ENCODE peak calls at places on chromosomes 13 and 19, in ten cellular contexts. I is psoas muscle, T is AG04450, M is right cardiac atrium, Q is upper lobe of right lung, K is A549, J is ovary, E is heart right ventricle, G is GM23338, D is Peyer's patch. P is an unnamed sample.

GRCh38 chr13:89165685-89166084 is 1494.5 kb downstream of the SLITRK5 start:
- DNase-seq in J (no peak), I (no peak), T (no peak), K (no peak), M (no peak), D (no peak), G (no peak), E (no peak), Q (no peak), P (no peak)

GRCh38 chr19:42053037-42053935 is 16.7 kb downstream of the GRIK5 start:
- DNase-seq in E (no peak), T (no peak), M (no peak), K (no peak), Q (no peak), I (peak), G (no peak), D (no peak), J (no peak), P (no peak)

GRCh38 chr13:21054313-21054712 is 7.1 kb downstream of the LATS2 start:
- DNase-seq in D (no peak), T (no peak), E (no peak), M (no peak), K (no peak), I (peak), Q (no peak), G (no peak), J (no peak), P (no peak)

GRCh38 chr13:90447735-90448103 is 899.8 kb upstream of the MIR17HG start:
- DNase-seq in T (no peak), E (no peak), I (no peak), D (no peak), G (peak), Q (no peak), M (no peak), K (no peak), J (no peak), P (no peak)

GRCh38 chr13:36685912-36686311 is 12.1 kb downstream of the SERTM1 start:
- DNase-seq in J (no peak), D (no peak), Q (no peak), T (no peak), E (no peak), G (no peak), M (no peak), I (no peak), K (no peak), P (no peak)

GRCh38 chr19:41563847-41564514 is 12.0 kb upstream of the CEACAM21 start:
- DNase-seq in K (no peak), G (peak), E (no peak), M (no peak), T (no peak), I (no peak), Q (no peak), J (no peak), D (no peak), P (peak)

GRCh38 chr13:39823063-39823713 is 167.7 kb downstream of the COG6 start:
- DNase-seq in I (no peak), M (no peak), K (no peak), G (no peak), T (no peak), E (no peak), Q (no peak), J (no peak), D (no peak), P (no peak)

GRCh38 chr13:85528578-85529215 is 270.5 kb downstream of the SLITRK6 start:
- DNase-seq in G (no peak), M (no peak), D (no peak), K (no peak), Q (no peak), I (no peak), E (no peak), T (peak), J (no peak), P (no peak)

GRCh38 chr13:66362485-66362884 is 867.7 kb downstream of the PCDH9 start:
- DNase-seq in K (no peak), D (no peak), T (no peak), J (no peak), G (no peak), E (no peak), M (no peak), Q (no peak), I (no peak), P (no peak)

GRCh38 chr19:39916851-39917396 is 17.5 kb downstream of the FCGBP start:
- DNase-seq in G (no peak), K (no peak), T (no peak), J (no peak), D (no peak), I (no peak), Q (peak), E (no peak), M (no peak), P (no peak)

GRCh38 chr13:76385606-76386005 is 500.6 kb downstream of the KCTD12 start:
- DNase-seq in I (no peak), J (no peak), D (no peak), Q (no peak), K (no peak), G (no peak), E (no peak), M (no peak), T (no peak), P (no peak)

GRCh38 chr13:73967397-73968165 is 166.6 kb downstream of the KLF12 start:
- DNase-seq in G (no peak), J (no peak), E (no peak), K (no peak), I (no peak), Q (no peak), T (no peak), D (no peak), M (no peak), P (no peak)

GRCh38 chr13:78045916-78046315 is 127.3 kb upstream of the EDNRB start:
- DNase-seq in M (no peak), T (no peak), Q (no peak), G (no peak), E (peak), I (no peak), D (no peak), K (no peak), J (no peak), P (no peak)

GRCh38 chr13:105220886-105221285 is 1314.6 kb downstream of the EFNB2 start:
- DNase-seq in D (no peak), I (no peak), M (no peak), E (no peak), K (no peak), G (no peak), Q (no peak), T (no peak), J (no peak), P (no peak)

GRCh38 chr13:62512194-62513141 is 1096.8 kb upstream of the PCDH20 start:
- DNase-seq in Q (peak), I (no peak), E (no peak), J (no peak), G (peak), M (peak), D (peak), T (peak), K (peak), P (no peak)

GRCh38 chr19:18438331-18439024 is 545 bp upstream of the ISYNA1 start:
- DNase-seq in T (no peak), K (no peak), D (no peak), Q (no peak), G (peak), M (peak), E (peak), I (peak), J (peak), P (no peak)

GRCh38 chr13:51919531-51919930 is 57.8 kb downstream of the CCDC70 start:
- DNase-seq in D (no peak), K (no peak), I (no peak), G (no peak), J (no peak), E (no peak), M (no peak), T (no peak), Q (no peak), P (no peak)

DNA sequence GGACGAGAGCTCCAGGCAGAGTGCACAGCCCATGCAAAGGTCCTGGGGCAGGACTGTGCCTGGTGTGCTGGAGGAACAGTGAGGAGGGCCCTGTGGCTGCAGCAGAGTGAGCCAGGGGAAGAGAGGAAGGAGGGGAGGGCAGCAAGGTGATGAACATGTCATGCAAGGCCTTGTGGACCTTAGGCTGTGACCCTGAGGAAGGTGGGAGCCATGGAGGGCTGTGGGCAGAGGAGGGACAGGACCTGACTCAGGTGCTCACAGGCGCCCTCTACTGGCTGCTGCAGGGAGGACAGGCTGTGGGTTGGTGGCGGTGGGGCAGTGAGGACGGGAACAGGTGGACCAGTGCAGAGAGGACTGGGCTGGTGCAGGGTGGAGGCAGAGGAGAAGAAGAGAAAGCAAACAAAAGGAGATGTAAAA is 170.3 kb downstream of the PTPRS start:
- DNase-seq in M (peak), Q (peak), D (no peak), G (peak), J (no peak), I (no peak), E (no peak), T (no peak), K (no peak), P (peak)
- H3K27ac ChIP-seq in M (no peak), Q (no peak), D (no peak), G (no peak), J (no peak), I (no peak), E (no peak), T (no peak), K (peak), P (no peak)

GRCh38 chr13:113425931-113426590 is 27.2 kb downstream of the ADPRHL1 start:
- DNase-seq in K (no peak), J (no peak), E (no peak), G (no peak), M (no peak), D (no peak), Q (no peak), I (no peak), T (no peak), P (no peak)
- H3K27ac ChIP-seq in K (no peak), J (no peak), E (no peak), G (no peak), M (no peak), D (no peak), Q (no peak), I (no peak), T (no peak), P (no peak)

DNA sequence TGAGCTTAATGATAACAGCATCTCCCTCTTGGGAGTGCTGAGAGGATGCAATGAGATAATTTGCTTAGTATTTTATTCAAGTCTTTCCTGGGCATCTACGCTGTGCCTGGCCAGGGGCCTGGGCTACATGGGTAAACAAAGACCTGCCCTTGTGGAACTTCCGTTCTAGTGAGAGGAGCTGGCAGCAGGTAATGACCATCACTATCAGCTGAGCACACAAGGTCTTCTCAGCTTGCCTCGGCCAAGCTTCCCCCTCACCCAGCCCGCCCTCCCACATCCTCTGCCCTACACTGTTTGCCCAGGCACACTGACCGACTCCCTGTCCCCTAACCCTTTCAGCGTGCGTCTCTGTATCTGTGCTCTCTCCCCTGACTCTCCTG is 8.6 kb upstream of the FKRP start:
- DNase-seq in J (no peak), M (peak), D (no peak), Q (no peak), T (no peak), G (no peak), K (no peak), E (no peak), I (no peak), P (no peak)
- H3K27ac ChIP-seq in J (peak), M (peak), D (no peak), Q (peak), T (peak), G (peak), K (no peak), E (no peak), I (no peak), P (no peak)

GRCh38 chr19:43524922-43525835 is 1.8 kb downstream of the ETHE1 start:
- DNase-seq in Q (peak), K (peak), D (peak), E (peak), J (peak), I (no peak), G (peak), T (no peak), M (peak), P (peak)

GRCh38 chr19:43522929-43523328 is 4.1 kb downstream of the ETHE1 start:
- DNase-seq in D (no peak), T (no peak), G (no peak), E (no peak), J (no peak), I (no peak), M (no peak), Q (no peak), K (no peak), P (no peak)

GRCh38 chr19:43527860-43528622 is 1.0 kb upstream of the ETHE1 start:
- DNase-seq in G (no peak), I (peak), D (no peak), M (peak), E (peak), Q (no peak), K (no peak), J (peak), T (no peak), P (no peak)

GRCh38 chr19:43526884-43527859 is at the start of gene ETHE1:
- DNase-seq in K (peak), Q (peak), J (peak), G (peak), D (peak), T (no peak), M (peak), E (peak), I (peak), P (peak)

GRCh38 chr19:43525836-43526771 is 897 bp downstream of the ETHE1 start:
- DNase-seq in E (no peak), I (peak), D (peak), G (peak), Q (no peak), K (no peak), M (peak), T (no peak), J (peak), P (no peak)
- H3K27ac ChIP-seq in E (no peak), I (peak), D (peak), G (no peak), Q (peak), K (peak), M (peak), T (peak), J (peak), P (peak)

DNA sequence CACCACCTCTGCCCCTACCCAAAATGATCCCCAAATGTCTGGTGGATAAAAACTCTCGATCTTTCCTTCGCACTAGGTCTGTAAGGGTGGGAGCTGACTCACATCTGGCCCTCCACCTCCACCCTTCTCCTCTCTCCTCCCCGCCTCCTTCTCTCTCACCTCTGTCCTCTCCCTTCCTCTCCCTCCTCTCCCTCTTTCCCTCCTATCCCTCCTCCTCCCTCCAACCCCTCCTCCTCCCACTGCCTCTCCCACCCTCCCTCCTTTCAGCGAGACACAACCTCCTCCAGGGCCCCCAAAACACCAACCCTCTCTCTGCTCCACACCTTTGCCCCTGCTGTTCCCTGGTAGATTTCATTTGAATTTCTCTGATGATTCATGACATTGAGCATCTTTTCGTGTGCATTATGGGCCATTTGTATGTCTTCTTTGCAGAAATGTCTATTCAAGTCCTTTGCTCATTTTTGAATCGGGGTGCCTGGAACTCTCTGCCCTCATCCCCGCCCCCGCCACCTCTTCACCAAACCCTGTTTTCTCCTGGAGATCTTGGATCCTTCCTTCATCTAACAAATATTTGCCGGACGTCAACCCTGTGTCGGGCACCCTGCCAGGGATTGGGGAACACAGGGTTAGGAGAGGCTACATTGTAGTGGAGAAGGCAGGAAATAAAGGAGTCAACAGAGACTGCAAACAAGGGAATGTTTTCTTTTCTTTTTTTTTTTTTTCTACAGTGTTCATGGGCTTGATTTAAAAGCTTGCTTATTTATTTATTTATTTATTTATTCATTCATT is 25.4 kb upstream of the SLC1A5 start:
- DNase-seq in K (peak), G (no peak), Q (peak), E (peak), J (peak), I (peak), D (peak), M (peak), T (no peak), P (no peak)
- H3K27ac ChIP-seq in K (peak), G (peak), Q (peak), E (no peak), J (peak), I (no peak), D (no peak), M (no peak), T (no peak), P (no peak)

GRCh38 chr13:99288069-99288468 is 19.1 kb downstream of the GPR183 start:
- DNase-seq in J (no peak), K (no peak), T (no peak), I (no peak), E (no peak), Q (no peak), D (no peak), M (no peak), G (no peak), P (no peak)

GRCh38 chr13:99287544-99287943 is 19.7 kb downstream of the GPR183 start:
- DNase-seq in Q (no peak), E (no peak), D (no peak), G (no peak), T (no peak), K (no peak), J (no peak), I (peak), M (no peak), P (no peak)

GRCh38 chr13:99289265-99289664 is 17.9 kb downstream of the GPR183 start:
- DNase-seq in G (no peak), I (no peak), Q (no peak), K (no peak), T (no peak), M (no peak), J (no peak), E (no peak), D (no peak), P (no peak)

GRCh38 chr13:99290890-99291289 is 16.3 kb downstream of the GPR183 start:
- DNase-seq in J (no peak), Q (no peak), D (no peak), I (no peak), E (no peak), M (no peak), T (no peak), K (no peak), G (no peak), P (peak)

GRCh38 chr13:99289674-99290337 is 17.4 kb downstream of the GPR183 start:
- DNase-seq in D (no peak), E (no peak), Q (no peak), G (no peak), J (no peak), T (no peak), K (no peak), M (no peak), I (no peak), P (peak)
- H3K27ac ChIP-seq in D (no peak), E (no peak), Q (no peak), G (no peak), J (no peak), T (no peak), K (no peak), M (no peak), I (no peak), P (peak)

GRCh38 chr19:5974721-5975387 is 3.1 kb downstream of the RANBP3 start:
- DNase-seq in G (no peak), J (no peak), D (no peak), Q (no peak), M (no peak), K (no peak), E (no peak), I (no peak), T (no peak), P (peak)

GRCh38 chr19:5977785-5978605 is at the start of gene RANBP3:
- DNase-seq in T (peak), I (peak), Q (peak), E (peak), M (peak), K (peak), D (peak), J (peak), G (peak), P (peak)

GRCh38 chr19:5977222-5977784 is 637 bp downstream of the RANBP3 start:
- DNase-seq in E (no peak), K (no peak), D (no peak), J (no peak), I (no peak), M (peak), T (no peak), G (no peak), Q (no peak), P (peak)

GRCh38 chr19:5975388-5975728 is 2.6 kb downstream of the RANBP3 start:
- DNase-seq in K (no peak), E (no peak), J (no peak), D (no peak), T (no peak), M (no peak), I (no peak), G (no peak), Q (no peak), P (no peak)

DNA sequence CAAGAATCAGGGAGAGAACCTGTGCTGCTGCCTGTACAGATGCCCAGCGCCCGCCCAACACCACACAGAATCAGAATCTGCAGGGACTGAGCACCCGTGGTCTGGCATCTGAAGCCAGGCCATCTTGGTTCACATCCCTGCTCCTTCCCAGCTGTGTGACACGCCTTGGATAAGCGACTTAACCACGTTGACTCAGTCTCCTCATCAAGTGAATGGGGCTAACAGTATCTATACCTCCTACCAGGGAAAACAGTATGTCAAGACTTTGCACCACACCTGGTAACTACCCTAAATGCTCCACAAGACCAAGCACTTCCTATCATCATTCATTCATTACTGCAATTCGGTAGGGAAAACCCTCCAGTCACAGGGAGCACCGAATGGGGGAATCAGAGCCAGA is 1.2 kb downstream of the RANBP3 start:
- DNase-seq in D (no peak), T (no peak), M (no peak), K (no peak), J (no peak), E (no peak), I (no peak), G (no peak), Q (no peak), P (no peak)
- H3K27ac ChIP-seq in D (peak), T (no peak), M (no peak), K (peak), J (no peak), E (no peak), I (peak), G (no peak), Q (peak), P (peak)

DNA sequence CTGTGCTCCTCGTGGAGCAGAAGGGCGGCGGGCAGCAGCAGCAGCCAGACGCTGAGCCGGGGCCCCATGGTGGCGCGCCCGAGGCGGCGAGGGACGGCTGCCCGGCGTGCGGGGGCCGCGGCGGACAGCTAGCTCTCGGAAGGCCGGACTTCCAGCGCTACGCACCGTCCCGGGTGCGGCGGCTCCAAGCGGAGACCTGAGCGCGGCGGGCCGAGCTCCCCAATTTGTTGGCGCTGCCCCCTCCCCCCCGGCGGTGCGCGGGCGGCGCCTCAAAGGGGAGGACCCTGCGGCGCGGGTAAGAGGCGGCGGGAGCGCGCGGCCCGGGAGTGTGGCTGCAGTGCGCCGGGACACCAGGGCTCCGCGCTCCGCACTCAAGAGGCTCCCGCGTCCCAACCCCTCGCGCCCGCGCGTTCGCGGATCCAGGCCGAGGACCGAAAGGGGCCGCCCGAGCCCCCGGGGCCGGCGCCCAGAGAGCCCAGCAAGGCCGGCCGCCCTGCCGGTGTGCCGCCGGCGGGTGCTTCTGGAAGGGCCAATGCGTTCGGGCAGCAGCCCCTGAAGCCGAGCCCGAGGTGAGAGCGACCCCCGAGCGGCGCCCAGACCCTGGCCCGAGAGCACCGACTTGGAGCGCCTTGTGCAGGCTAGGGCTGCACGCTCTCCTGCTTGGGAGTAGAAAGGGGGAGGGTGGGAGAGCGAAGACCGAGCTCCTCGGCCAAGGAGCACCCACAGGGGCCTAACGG is at the start of the genes COL4A1 and COL4A2:
- DNase-seq in I (peak), T (no peak), D (peak), K (no peak), M (peak), G (peak), E (peak), J (peak), Q (peak), P (no peak)
- H3K27ac ChIP-seq in I (peak), T (peak), D (peak), K (peak), M (peak), G (no peak), E (peak), J (peak), Q (peak), P (no peak)

GRCh38 chr19:2549701-2550191 is 73.8 kb downstream of the GADD45B start:
- DNase-seq in K (no peak), T (peak), J (peak), I (peak), Q (peak), D (peak), E (peak), M (peak), G (no peak), P (no peak)
- H3K27ac ChIP-seq in K (peak), T (peak), J (no peak), I (peak), Q (peak), D (peak), E (peak), M (peak), G (peak), P (no peak)

P was measured in CD4-positive, alpha-beta memory T cell.